ENCODE peak calls at places on chromosomes 4 and X, in seven cellular contexts. O is A549, X is fibroblast of the aortic adventitia, T is upper lobe of left lung, D is IMR-90, U is WTC11, Z is endodermal cell. F is an unnamed sample.

GRCh38 chr4:164215113-164215741 is 538.7 kb upstream of the SMIM31 start:
- DNase-seq in O (peak), X (no peak), T (no peak), D (no peak), U (peak), Z (no peak), F (no peak)

GRCh38 chrX:46620505-46620904 is 46.9 kb downstream of the CHST7 start:
- DNase-seq in O (no peak), X (no peak), T (no peak), D (no peak), U (no peak), Z (no peak), F (no peak)

GRCh38 chrX:119734897-119735339 is 23.5 kb upstream of the SOWAHD start:
- DNase-seq in O (no peak), X (no peak), T (peak), D (no peak), U (no peak), Z (no peak), F (no peak)

GRCh38 chr4:17500574-17500973 is 11.3 kb downstream of the QDPR start:
- DNase-seq in O (no peak), X (no peak), T (no peak), D (no peak), U (no peak), Z (no peak), F (no peak)

GRCh38 chr4:87009095-87009648 is 74.4 kb downstream of the AFF1 start:
- DNase-seq in O (no peak), X (no peak), T (no peak), D (no peak), U (no peak), Z (no peak), F (no peak)

GRCh38 chr4:138111462-138112000 is 130.6 kb downstream of the SLC7A11 start:
- DNase-seq in O (no peak), X (peak), T (no peak), D (peak), U (peak), Z (peak), F (no peak)

GRCh38 chr4:122879001-122879400 is 43.4 kb downstream of the NUDT6 start:
- DNase-seq in O (no peak), X (no peak), T (no peak), D (no peak), U (no peak), Z (no peak), F (no peak)

GRCh38 chr4:11313157-11313943 is 115.3 kb downstream of the HS3ST1 start:
- DNase-seq in O (no peak), X (peak), T (no peak), D (no peak), U (no peak), Z (no peak), F (peak)

GRCh38 chr4:2331043-2331420 is 69.1 kb upstream of the MXD4 start:
- DNase-seq in O (no peak), X (no peak), T (peak), D (no peak), U (no peak), Z (no peak), F (no peak)

GRCh38 chrX:15761564-15762191 is 23.6 kb downstream of the CA5B start:
- DNase-seq in O (peak), X (peak), T (no peak), D (peak), U (peak), Z (peak), F (peak)

GRCh38 chrX:13287816-13288215 is 32.0 kb downstream of the ATXN3L start:
- DNase-seq in O (no peak), X (peak), T (no peak), D (peak), U (no peak), Z (no peak), F (no peak)

GRCh38 chr4:1465173-1466033 is 59.2 kb upstream of the NKX1-1 start:
- DNase-seq in O (no peak), X (no peak), T (no peak), D (no peak), U (no peak), Z (no peak), F (no peak)

GRCh38 chrX:107775000-107775733 is 420 bp downstream of the TSC22D3 start:
- DNase-seq in O (no peak), X (peak), T (peak), D (no peak), U (no peak), Z (peak), F (no peak)

GRCh38 chrX:65488496-65488895 is 46.1 kb downstream of the LAS1L start:
- DNase-seq in O (no peak), X (no peak), T (no peak), D (peak), U (no peak), Z (no peak), F (no peak)

GRCh38 chr4:184300816-184301215 is 83.1 kb upstream of the ENPP6 start:
- DNase-seq in O (no peak), X (no peak), T (no peak), D (no peak), U (no peak), Z (no peak), F (no peak)

GRCh38 chr4:186190456-186191265 is 706 bp upstream of the CYP4V2 start:
- DNase-seq in O (no peak), X (peak), T (no peak), D (no peak), U (peak), Z (no peak), F (peak)

GRCh38 chr4:137896221-137896737 is 345.9 kb downstream of the SLC7A11 start:
- DNase-seq in O (no peak), X (peak), T (no peak), D (peak), U (no peak), Z (no peak), F (no peak)

GRCh38 chr4:99722006-99722405 is 64.4 kb upstream of the C4orf54 start:
- DNase-seq in O (no peak), X (peak), T (no peak), D (no peak), U (no peak), Z (no peak), F (no peak)

GRCh38 chr4:87120411-87121162 is 99.8 kb downstream of the KLHL8 start:
- DNase-seq in O (no peak), X (peak), T (peak), D (peak), U (no peak), Z (no peak), F (no peak)

GRCh38 chr4:37389967-37390580 is 145.5 kb downstream of the NWD2 start:
- DNase-seq in O (peak), X (peak), T (no peak), D (peak), U (peak), Z (peak), F (peak)

GRCh38 chrX:23784487-23785301 is 1.7 kb downstream of the SAT1 start:
- DNase-seq in O (peak), X (peak), T (no peak), D (peak), U (no peak), Z (no peak), F (no peak)

GRCh38 chr4:127479031-127479622 is 153.6 kb upstream of the INTU start:
- DNase-seq in O (peak), X (peak), T (no peak), D (peak), U (no peak), Z (no peak), F (peak)

GRCh38 chr4:147732516-147733193 is 767 bp downstream of the ARHGAP10 start:
- DNase-seq in O (no peak), X (peak), T (no peak), D (peak), U (peak), Z (peak), F (peak)

GRCh38 chr4:24980064-24980690 is 50.6 kb downstream of the LGI2 start:
- DNase-seq in O (peak), X (peak), T (no peak), D (peak), U (peak), Z (peak), F (peak)

GRCh38 chrX:2520539-2520938 is 19.8 kb upstream of the DHRSX start:
- DNase-seq in O (no peak), X (no peak), T (no peak), D (no peak), U (no peak), Z (no peak), F (no peak)

GRCh38 chrX:10217218-10217617 is 60.4 kb downstream of the CLCN4 start:
- DNase-seq in O (peak), X (no peak), T (no peak), D (no peak), U (no peak), Z (no peak), F (no peak)

GRCh38 chrX:130263016-130263415 is 5.7 kb downstream of the ZNF280C start:
- DNase-seq in O (peak), X (peak), T (no peak), D (peak), U (no peak), Z (no peak), F (no peak)

GRCh38 chr4:46715468-46715867 is 193.6 kb downstream of the COX7B2 start:
- DNase-seq in O (no peak), X (no peak), T (no peak), D (no peak), U (no peak), Z (no peak), F (no peak)

GRCh38 chrX:47749185-47749967 is 87.3 kb upstream of the ZNF81 start:
- DNase-seq in O (no peak), X (no peak), T (no peak), D (peak), U (no peak), Z (no peak), F (peak)

GRCh38 chrX:100994352-100995281 is 25.1 kb downstream of the ARL13A start:
- DNase-seq in O (peak), X (peak), T (no peak), D (peak), U (no peak), Z (no peak), F (peak)

GRCh38 chr4:169410839-169411770 is 140.3 kb upstream of the SH3RF1 start:
- DNase-seq in O (peak), X (no peak), T (no peak), D (peak), U (peak), Z (peak), F (peak)

GRCh38 chrX:17692709-17693346 is 44.5 kb upstream of the SCML1 start:
- DNase-seq in O (no peak), X (peak), T (no peak), D (peak), U (peak), Z (peak), F (no peak)

GRCh38 chrX:153769158-153769864 is 5.3 kb downstream of the PLXNB3 start:
- DNase-seq in O (no peak), X (no peak), T (peak), D (no peak), U (no peak), Z (peak), F (peak)

GRCh38 chr4:86554641-86555040 is 39.5 kb upstream of the PTPN13 start:
- DNase-seq in O (no peak), X (peak), T (no peak), D (no peak), U (no peak), Z (no peak), F (no peak)

GRCh38 chrX:65607070-65607742 is 60.2 kb upstream of the MSN start:
- DNase-seq in O (no peak), X (peak), T (no peak), D (peak), U (no peak), Z (no peak), F (no peak)

GRCh38 chrX:80876877-80877276 is 67.2 kb upstream of the BRWD3 start:
- DNase-seq in O (peak), X (peak), T (no peak), D (peak), U (no peak), Z (no peak), F (peak)

GRCh38 chr4:6278801-6279197 is 9.1 kb downstream of the WFS1 start:
- DNase-seq in O (no peak), X (peak), T (peak), D (peak), U (no peak), Z (no peak), F (peak)

GRCh38 chr4:96736352-96736889 is 896.5 kb downstream of the PDHA2 start:
- DNase-seq in O (peak), X (no peak), T (no peak), D (no peak), U (no peak), Z (peak), F (no peak)

GRCh38 chrX:106286053-106286650 is 118.0 kb downstream of the PWWP3B start:
- DNase-seq in O (no peak), X (no peak), T (no peak), D (no peak), U (no peak), Z (no peak), F (no peak)

GRCh38 chrX:6640727-6641126 is 105.8 kb upstream of the VCX3A start:
- DNase-seq in O (no peak), X (no peak), T (no peak), D (no peak), U (no peak), Z (no peak), F (no peak)

GRCh38 chrX:6645216-6645615 is 110.3 kb upstream of the VCX3A start:
- DNase-seq in O (no peak), X (no peak), T (no peak), D (no peak), U (no peak), Z (no peak), F (no peak)

GRCh38 chrX:6644411-6644810 is 109.5 kb upstream of the VCX3A start:
- DNase-seq in O (peak), X (no peak), T (no peak), D (no peak), U (no peak), Z (peak), F (no peak)
- TF ChIP-seq CTCF in O (no peak), X (peak), T (no peak), D (no peak), U (no peak), Z (peak), F (no peak)

GRCh38 chrX:104486691-104487090 is 79.3 kb upstream of the IL1RAPL2 start:
- DNase-seq in O (no peak), X (no peak), T (no peak), D (no peak), U (no peak), Z (no peak), F (no peak)

DNA sequence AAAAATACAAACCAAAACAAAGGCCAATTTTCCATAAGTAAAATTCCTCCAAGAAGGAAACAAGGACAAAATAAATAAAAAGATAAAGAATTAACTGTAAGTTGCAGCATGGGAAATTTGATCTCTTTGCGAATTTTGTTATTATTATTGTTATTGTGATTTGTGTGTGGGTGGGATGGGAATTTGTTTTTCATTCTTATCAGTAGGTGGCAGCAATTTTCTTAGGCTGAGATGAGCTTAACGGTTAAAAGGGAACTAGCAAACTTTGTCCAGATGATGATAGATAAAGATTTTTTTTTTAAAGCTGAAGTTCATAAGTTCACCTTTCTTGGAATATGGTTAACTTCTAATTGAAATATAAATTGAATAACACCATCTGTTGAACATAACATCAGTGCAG is 83.2 kb upstream of the IL1RAPL2 start:
- DNase-seq in O (no peak), X (no peak), T (no peak), D (no peak), U (no peak), Z (no peak), F (no peak)
- TF ChIP-seq CTCF in O (peak), X (no peak), T (no peak), D (no peak), U (no peak), Z (peak), F (no peak)

GRCh38 chrX:133048751-133049150 is 48.2 kb downstream of the USP26 start:
- DNase-seq in O (no peak), X (no peak), T (no peak), D (no peak), U (no peak), Z (no peak), F (no peak)

GRCh38 chrX:133042260-133042659 is 54.6 kb downstream of the USP26 start:
- DNase-seq in O (no peak), X (no peak), T (no peak), D (no peak), U (no peak), Z (no peak), F (no peak)

GRCh38 chrX:133046601-133047000 is 50.3 kb downstream of the USP26 start:
- DNase-seq in O (no peak), X (no peak), T (no peak), D (no peak), U (no peak), Z (no peak), F (no peak)

DNA sequence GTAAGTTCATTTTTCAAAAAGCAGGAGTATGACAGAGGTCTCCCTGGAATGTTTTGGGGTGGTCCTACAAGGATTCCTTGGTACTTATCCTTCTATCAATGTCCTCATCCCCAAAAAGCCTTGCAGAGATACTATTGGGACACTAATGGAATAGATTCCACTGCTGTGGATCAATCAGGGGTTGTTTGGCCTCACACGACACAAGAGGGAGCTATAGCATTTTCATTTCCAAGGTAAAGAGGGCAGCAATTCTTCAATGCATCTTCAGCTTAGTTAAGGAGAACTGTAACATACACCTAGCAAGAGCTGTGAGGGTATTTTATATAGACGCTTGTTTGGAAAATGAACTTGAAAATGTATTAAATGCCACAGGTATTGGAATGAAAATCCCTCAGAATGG is 50.9 kb downstream of the USP26 start:
- DNase-seq in O (no peak), X (no peak), T (no peak), D (peak), U (no peak), Z (no peak), F (peak)
- TF ChIP-seq CTCF in O (peak), X (peak), T (no peak), D (peak), U (no peak), Z (peak), F (no peak)

GRCh38 chrX:40247848-40248622 is 150.3 kb upstream of the BCOR start:
- DNase-seq in O (no peak), X (no peak), T (no peak), D (no peak), U (no peak), Z (no peak), F (no peak)

GRCh38 chrX:40248822-40249221 is 151.1 kb upstream of the BCOR start:
- DNase-seq in O (no peak), X (peak), T (no peak), D (no peak), U (no peak), Z (no peak), F (no peak)

GRCh38 chrX:40258909-40259308 is 161.2 kb upstream of the BCOR start:
- DNase-seq in O (no peak), X (no peak), T (no peak), D (no peak), U (no peak), Z (no peak), F (no peak)

GRCh38 chrX:40249582-40249981 is 151.8 kb upstream of the BCOR start:
- DNase-seq in O (no peak), X (no peak), T (no peak), D (no peak), U (no peak), Z (no peak), F (no peak)

DNA sequence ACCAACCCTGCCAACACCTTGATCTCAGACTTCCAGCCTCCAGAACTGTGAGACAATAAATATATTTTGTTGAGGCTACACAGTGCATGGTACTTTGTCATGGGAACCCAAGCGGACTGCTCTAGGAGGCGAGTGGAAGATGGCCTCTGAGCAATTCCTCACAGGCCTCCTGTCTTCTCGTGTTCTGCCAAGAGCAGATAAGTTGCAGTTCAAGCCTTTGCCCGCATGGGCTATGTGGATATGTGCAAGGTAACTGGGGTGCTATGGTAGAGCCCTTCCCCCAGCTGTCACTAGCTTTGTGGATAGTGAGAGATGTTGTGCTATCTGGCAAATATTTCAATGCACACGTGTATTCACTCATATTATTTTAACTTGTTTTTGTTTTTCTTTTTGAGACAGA is 156.0 kb upstream of the BCOR start:
- DNase-seq in O (no peak), X (no peak), T (no peak), D (no peak), U (no peak), Z (no peak), F (no peak)
- TF ChIP-seq CTCF in O (no peak), X (no peak), T (no peak), D (no peak), U (no peak), Z (no peak), F (no peak)

GRCh38 chr4:182918044-182918607 is 940 bp upstream of the DCTD start:
- DNase-seq in O (no peak), X (peak), T (no peak), D (no peak), U (no peak), Z (no peak), F (no peak)

GRCh38 chr4:182914357-182914756 is 2.8 kb downstream of the DCTD start:
- DNase-seq in O (no peak), X (no peak), T (no peak), D (no peak), U (no peak), Z (no peak), F (no peak)

GRCh38 chr4:182916483-182917181 is 554 bp downstream of the DCTD start:
- DNase-seq in O (peak), X (peak), T (no peak), D (peak), U (peak), Z (peak), F (no peak)

GRCh38 chr4:182918791-182919302 is 1.7 kb upstream of the DCTD start:
- DNase-seq in O (no peak), X (no peak), T (no peak), D (no peak), U (no peak), Z (no peak), F (no peak)

DNA sequence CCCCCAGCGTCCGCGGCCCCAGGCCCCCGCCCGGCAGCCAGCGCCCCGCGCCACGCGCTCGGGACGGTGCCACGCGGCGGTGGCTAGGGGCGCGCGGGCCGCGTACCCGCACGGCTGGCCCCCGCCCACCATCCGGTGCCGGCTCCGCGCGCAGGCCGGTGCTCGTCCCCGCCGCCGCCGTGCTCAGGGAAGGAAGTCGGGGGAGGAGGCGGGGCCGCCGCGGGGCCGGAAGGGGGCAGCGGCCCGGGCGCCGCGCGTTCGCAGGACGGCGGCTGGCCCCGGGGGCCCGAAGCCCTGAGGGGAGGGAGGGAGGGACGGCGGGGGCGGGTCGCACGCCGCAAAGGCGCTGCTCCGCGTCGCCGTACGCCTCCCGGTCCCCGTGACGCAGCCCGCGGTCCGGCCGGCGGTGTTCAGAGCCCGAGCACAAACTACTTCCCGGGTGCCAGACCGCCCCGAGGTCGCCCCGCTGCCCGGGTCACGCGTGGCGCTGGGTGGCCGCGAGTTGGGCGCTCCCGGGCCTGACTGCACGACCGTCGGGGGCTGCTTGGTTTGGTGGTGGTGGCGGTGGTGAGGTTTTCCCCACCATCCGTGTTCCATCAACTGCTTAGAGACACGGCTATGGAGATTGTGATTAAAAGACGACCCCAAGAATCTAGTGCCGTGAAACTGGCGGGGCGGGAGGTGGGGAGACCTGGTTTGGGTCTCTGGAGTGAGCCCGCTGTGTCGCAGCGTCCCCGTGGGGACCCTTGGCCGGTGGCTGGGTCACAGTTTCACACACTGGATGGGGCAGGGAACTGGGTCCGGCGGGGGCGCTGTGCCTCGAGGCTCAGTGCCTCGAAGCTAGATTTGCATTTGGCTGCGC is at the start of gene DCTD:
- DNase-seq in O (peak), X (peak), T (peak), D (peak), U (peak), Z (peak), F (peak)
- TF ChIP-seq CTCF in O (peak), X (peak), T (peak), D (peak), U (no peak), Z (peak), F (peak)

F was measured in GM13977.